ENCODE peak calls at places on chromosomes 2 and 18, in eight cellular contexts. W is body of pancreas, G is prostate gland, Z is GM13976, O is ovary, T is colonic mucosa, Q is cardiac fibroblast, B is breast epithelium. J is an unnamed sample.

GRCh38 chr2:46841621-46842020 is 74.0 kb downstream of the MCFD2 start:
- DNase-seq in G (no peak), O (no peak), B (no peak), T (peak; percentile 63), Z (no peak), W (peak; percentile 10), Q (no peak), J (no peak)

GRCh38 chr2:120441744-120442471 is 96.0 kb downstream of the INHBB start:
- DNase-seq in Q (peak; percentile 28), G (peak; percentile 82), T (peak; percentile 49), W (peak; percentile 92), Z (no peak), B (peak; percentile 64), O (no peak), J (no peak)

GRCh38 chr2:127454595-127455565 is 36.7 kb downstream of the PROC start:
- DNase-seq in T (peak; percentile 87), Q (no peak), G (no peak), O (no peak), B (no peak), W (peak; percentile 77), Z (no peak), J (peak; percentile 35)

GRCh38 chr2:240814280-240814679 is 5.7 kb downstream of the KIF1A start:
- DNase-seq in T (no peak), O (no peak), Z (no peak), Q (no peak), G (no peak), B (no peak), W (no peak), J (no peak)

GRCh38 chr2:20108655-20109396 is 57.4 kb upstream of the LAPTM4A start:
- DNase-seq in T (peak; percentile 66), Q (peak; percentile 26), B (no peak), O (no peak), Z (no peak), W (no peak), G (no peak), J (no peak)

GRCh38 chr2:224523626-224524577 is 61.3 kb downstream of the CUL3 start:
- DNase-seq in Q (no peak), Z (no peak), O (no peak), W (no peak), T (no peak), G (no peak), B (no peak), J (no peak)

GRCh38 chr2:109135572-109136185 is 6.7 kb downstream of the SH3RF3 start:
- DNase-seq in Z (no peak), W (no peak), G (no peak), B (no peak), O (no peak), T (no peak), Q (peak; percentile 51), J (no peak)

GRCh38 chr2:25323612-25324189 is 18.0 kb downstream of the DNMT3A start:
- DNase-seq in T (no peak), G (no peak), O (no peak), Q (no peak), Z (no peak), B (no peak), W (no peak), J (no peak)

GRCh38 chr2:37489536-37489935 is 145.1 kb downstream of the QPCT start:
- DNase-seq in W (no peak), B (no peak), Q (no peak), T (no peak), G (no peak), Z (no peak), O (no peak), J (no peak)

GRCh38 chr2:132849118-132849517 is 179.1 kb upstream of the LYPD1 start:
- DNase-seq in T (no peak), O (no peak), Z (no peak), G (no peak), B (no peak), Q (peak; percentile 2), W (no peak), J (no peak)

GRCh38 chr18:49562481-49563129 is 748 bp downstream of the LIPG start:
- DNase-seq in Q (peak; percentile 43), O (no peak), W (no peak), T (peak; percentile 35), B (no peak), G (no peak), Z (no peak), J (no peak)

GRCh38 chr18:26540041-26540628 is 8.2 kb downstream of the KCTD1 start:
- DNase-seq in T (no peak), Z (no peak), W (no peak), Q (peak; percentile 33), O (no peak), B (no peak), G (no peak), J (no peak)

GRCh38 chr18:777021-777420 is 35.0 kb downstream of the YES1 start:
- DNase-seq in O (no peak), T (no peak), B (no peak), G (no peak), Z (no peak), W (no peak), Q (peak; percentile 29), J (no peak)

GRCh38 chr18:32803571-32803970 is 30.7 kb upstream of the KLHL14 start:
- DNase-seq in T (no peak), G (no peak), Q (no peak), Z (no peak), W (no peak), O (no peak), B (no peak), J (no peak)

GRCh38 chr2:168948621-168949212 is 47.6 kb downstream of the G6PC2 start:
- DNase-seq in G (no peak), O (no peak), T (no peak), W (no peak), Q (peak; percentile 30), Z (no peak), B (no peak), J (no peak)
- TF ChIP-seq CTCF in G (peak; percentile 40), O (no peak), T (peak; percentile 51), W (peak; percentile 46), Q (peak; percentile 67), Z (peak; percentile 42), B (no peak), J (peak; percentile 41)

DNA sequence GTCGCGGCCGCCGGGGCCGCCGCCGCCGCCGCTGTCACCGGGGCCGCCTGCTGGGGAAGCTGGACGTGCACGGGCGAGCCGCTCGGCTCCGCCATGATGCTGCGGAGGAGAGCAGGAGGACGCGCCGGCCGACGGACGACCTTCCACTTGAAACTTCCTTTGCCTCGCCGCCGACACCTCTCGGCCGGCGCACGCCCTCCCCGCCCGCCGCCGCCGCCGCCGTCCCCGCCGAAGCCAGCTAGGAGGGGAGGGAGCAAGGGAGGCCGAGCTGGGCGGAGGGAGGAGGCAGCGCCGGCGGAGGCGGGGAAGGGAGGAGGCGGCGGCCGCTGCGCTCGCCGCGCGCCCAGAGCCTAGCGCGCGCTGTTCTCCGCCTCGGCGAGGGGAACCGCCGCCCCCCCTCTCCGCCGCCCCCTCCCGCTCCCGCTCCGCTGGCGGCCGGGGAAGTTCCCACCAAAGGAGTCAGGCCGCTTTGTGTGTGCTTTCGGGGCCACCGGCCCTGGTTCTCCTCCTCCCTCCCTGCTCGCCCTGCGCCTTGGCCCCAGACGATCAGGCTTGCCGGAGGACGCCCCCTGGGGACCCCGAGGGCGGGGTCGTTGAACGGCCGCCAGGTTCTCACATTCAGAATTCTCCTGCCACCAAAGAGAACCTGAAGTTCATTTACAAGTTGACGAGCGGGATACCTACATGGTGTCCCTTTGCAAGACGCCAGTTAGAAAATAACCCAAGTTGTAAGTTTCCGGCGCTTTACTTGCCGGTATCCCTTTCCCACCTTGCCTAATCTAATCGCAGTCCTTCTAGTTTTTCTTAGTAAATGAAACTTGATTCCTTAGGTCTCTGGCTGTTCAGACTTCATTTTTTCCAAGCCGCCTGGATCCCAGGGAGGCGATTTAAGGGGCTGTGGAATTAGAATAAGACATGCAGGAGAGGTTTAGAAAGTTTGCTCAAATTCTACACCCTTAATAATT is at the start of gene STK39:
- DNase-seq in T (peak; percentile 76), G (peak; percentile 74), Z (peak; percentile 84), W (peak; percentile 81), O (peak; percentile 80), Q (peak; percentile 81), B (peak; percentile 47), J (peak; percentile 44)
- TF ChIP-seq CTCF in T (no peak), G (peak; percentile 9), Z (no peak), W (no peak), O (no peak), Q (no peak), B (no peak), J (no peak)

DNA sequence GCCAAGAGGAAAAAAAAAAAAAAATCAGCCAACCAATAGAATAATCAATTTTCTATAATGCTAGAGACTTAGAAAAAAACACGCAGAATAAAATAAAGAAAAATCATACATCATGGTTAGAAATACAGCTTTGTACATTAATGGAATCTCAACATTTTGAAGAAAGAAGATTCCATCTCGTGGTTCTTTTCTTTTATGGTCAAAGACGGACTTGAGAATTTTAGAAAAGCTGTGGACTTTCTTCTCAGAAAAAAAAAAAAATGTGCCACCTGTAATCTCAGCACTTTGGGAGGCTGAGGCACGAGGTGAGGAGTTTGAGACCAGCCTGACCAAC is 41.8 kb upstream of the ATIC start:
- DNase-seq in Z (no peak), Q (no peak), B (no peak), G (no peak), O (no peak), W (no peak), T (no peak), J (no peak)
- TF ChIP-seq CTCF in Z (no peak), Q (no peak), B (no peak), G (no peak), O (no peak), W (no peak), T (no peak), J (no peak)

DNA sequence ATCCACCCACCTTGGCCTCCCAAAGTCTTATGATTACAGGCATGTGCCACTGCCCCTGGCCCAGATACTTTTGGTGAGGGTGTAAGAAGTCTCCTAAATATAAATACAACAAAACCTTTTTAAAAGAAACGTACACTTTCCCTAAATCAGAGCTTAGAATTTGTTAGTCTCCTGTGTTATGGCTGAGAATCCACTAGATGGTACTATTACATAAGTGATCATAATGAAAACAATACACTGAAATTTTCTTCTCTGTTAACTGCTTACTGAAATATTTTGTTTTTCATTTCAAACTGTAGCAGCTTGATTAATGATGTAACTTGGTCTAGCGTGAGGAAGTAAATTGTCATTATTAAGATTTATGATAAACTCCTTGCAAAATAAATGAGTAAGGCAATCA is 74.8 kb upstream of the FAM98A start:
- DNase-seq in Q (peak; percentile 3), O (no peak), W (no peak), B (no peak), Z (peak; percentile 12), T (no peak), G (no peak), J (no peak)
- TF ChIP-seq CTCF in Q (peak; percentile 27), O (peak; percentile 18), W (peak; percentile 36), B (no peak), Z (peak; percentile 11), T (no peak), G (peak; percentile 36), J (peak; percentile 54)

DNA sequence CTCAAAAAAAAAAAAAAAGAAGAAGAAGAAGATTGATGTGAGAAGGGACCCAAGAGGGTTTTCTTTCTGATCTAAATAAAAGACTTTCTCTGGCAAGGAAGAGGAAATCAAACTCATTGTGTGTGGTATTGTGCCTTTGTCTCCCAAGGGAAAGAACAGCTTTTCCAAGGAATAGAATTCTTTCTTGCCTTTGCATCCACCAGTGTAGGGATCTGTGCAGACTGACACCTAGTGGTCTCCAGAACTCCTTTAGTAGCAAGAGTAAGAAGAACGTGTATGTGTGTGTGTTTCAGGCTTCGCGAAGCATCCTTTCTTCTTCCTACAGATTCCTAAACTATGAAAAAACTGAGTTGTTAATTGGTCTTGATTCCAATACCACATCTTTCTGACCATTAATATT is 33.5 kb upstream of the CRIM1 start:
- DNase-seq in Q (peak; percentile 59), O (no peak), B (no peak), Z (no peak), W (no peak), T (no peak), G (no peak), J (no peak)
- TF ChIP-seq CTCF in Q (peak; percentile 72), O (no peak), B (peak; percentile 16), Z (no peak), W (no peak), T (peak; percentile 10), G (no peak), J (peak; percentile 58)

J was measured in D721Med.